ENCODE peak calls at places on chromosomes 11 and 22, in six cellular contexts. X, Y, E, B, R and A are unnamed samples.

GRCh38 chr22:43015677-43016042 is 711 bp upstream of the PACSIN2 start:
- DNase-seq in X (no peak), Y (no peak), E (no peak), B (no peak), R (no peak), A (no peak)

GRCh38 chr11:71563401-71563800 is 2.0 kb upstream of the KRTAP5-10 start:
- DNase-seq in X (peak), Y (peak), E (peak), B (peak), R (peak), A (peak)

GRCh38 chr22:32325416-32325801 is 32.3 kb upstream of the RFPL3 start:
- DNase-seq in X (no peak), Y (no peak), E (no peak), B (no peak), R (no peak), A (peak)

GRCh38 chr11:59938718-59939117 is 486 bp downstream of the OOSP1 start:
- DNase-seq in X (no peak), Y (no peak), E (no peak), B (no peak), R (no peak), A (no peak)

GRCh38 chr11:115558635-115559034 is 54.4 kb upstream of the CADM1 start:
- DNase-seq in X (no peak), Y (no peak), E (no peak), B (no peak), R (no peak), A (no peak)

GRCh38 chr11:69374110-69374981 is 80.4 kb downstream of the MYEOV start:
- DNase-seq in X (no peak), Y (no peak), E (no peak), B (no peak), R (no peak), A (peak)

GRCh38 chr11:69157156-69157821 is 1.6 kb downstream of the SMIM38 start:
- DNase-seq in X (no peak), Y (peak), E (peak), B (no peak), R (no peak), A (peak)

GRCh38 chr11:2934057-2934550 is 4.9 kb upstream of the PHLDA2 start:
- DNase-seq in X (no peak), Y (no peak), E (no peak), B (peak), R (no peak), A (no peak)

GRCh38 chr11:70020336-70021214 is 57.5 kb upstream of the ANO1 start:
- DNase-seq in X (no peak), Y (peak), E (peak), B (no peak), R (no peak), A (no peak)

GRCh38 chr11:90124371-90124770 is 10.1 kb upstream of the NAALAD2 start:
- DNase-seq in X (no peak), Y (no peak), E (no peak), B (no peak), R (no peak), A (no peak)

GRCh38 chr11:121086866-121087265 is 14.2 kb upstream of the TECTA start:
- DNase-seq in X (no peak), Y (no peak), E (peak), B (no peak), R (no peak), A (no peak)

GRCh38 chr11:19953342-19953741 is 206.9 kb downstream of the DBX1 start:
- DNase-seq in X (peak), Y (no peak), E (peak), B (peak), R (peak), A (no peak)
- TF ChIP-seq CTCF in X (no peak), Y (no peak), E (no peak), B (no peak), R (no peak), A (no peak)

GRCh38 chr11:46447544-46447943 is 56.0 kb upstream of the CHRM4 start:
- DNase-seq in X (no peak), Y (no peak), E (no peak), B (no peak), R (no peak), A (no peak)

GRCh38 chr11:46446343-46446751 is 54.8 kb upstream of the CHRM4 start:
- DNase-seq in X (no peak), Y (no peak), E (peak), B (no peak), R (no peak), A (no peak)

GRCh38 chr11:46452918-46453517 is 61.4 kb upstream of the CHRM4 start:
- DNase-seq in X (no peak), Y (no peak), E (no peak), B (no peak), R (no peak), A (no peak)

GRCh38 chr11:46451759-46452158 is 60.2 kb upstream of the CHRM4 start:
- DNase-seq in X (no peak), Y (no peak), E (no peak), B (no peak), R (no peak), A (no peak)

DNA sequence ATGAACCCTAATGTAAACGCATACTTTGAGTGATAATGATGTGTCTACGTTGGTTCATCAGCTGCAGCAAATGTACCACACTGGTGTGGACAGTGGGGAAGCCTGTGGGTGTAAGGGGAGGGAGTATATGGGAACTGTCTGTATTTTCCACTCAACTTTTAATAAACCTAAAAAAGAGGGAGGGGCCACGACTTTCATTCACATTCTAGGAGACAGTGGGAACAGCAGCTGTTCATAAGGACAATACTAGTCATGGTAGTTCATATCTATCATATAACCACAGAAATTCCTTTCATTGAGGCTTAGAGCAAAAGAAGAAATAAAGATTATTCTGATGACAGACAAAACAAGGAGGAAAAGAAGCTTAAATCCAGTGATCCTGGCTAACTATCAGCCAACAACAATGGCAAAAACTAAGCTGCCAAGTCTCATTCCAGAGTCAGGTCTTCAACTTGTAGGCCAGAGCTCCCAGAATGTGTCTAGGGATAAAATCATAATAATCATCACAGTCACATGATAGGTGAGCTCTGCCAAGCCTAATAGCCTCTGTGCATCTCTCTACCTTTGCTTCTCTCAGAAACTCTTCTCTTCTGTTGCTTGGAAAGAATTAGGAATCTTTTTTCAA is 59.4 kb upstream of the CHRM4 start:
- DNase-seq in X (no peak), Y (no peak), E (peak), B (no peak), R (no peak), A (no peak)
- TF ChIP-seq USF2 in X (no peak), Y (no peak), E (no peak), B (no peak), R (no peak), A (no peak)

DNA sequence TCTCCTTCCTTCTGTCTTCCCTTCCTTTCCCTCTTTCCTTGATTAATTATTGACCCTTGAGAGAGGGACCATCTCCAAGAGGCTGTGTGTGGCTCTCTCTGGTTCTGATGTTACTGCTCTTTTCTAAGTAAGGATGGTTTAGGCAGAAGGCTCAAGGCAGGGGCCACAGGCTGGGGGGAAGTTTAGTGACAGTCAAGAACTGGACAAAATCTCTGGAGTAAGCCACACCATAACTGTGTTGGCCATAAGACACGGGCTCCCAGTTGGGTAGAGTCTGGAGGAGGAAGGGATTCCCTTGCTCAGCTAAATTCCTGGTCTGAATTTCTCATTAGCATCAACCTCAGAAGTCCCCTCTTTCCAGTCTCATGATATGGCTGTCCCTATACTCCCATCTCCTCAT is 74.7 kb downstream of the BUD13 start:
- DNase-seq in X (no peak), Y (no peak), E (no peak), B (no peak), R (no peak), A (no peak)
- TF ChIP-seq CTCF in X (no peak), Y (no peak), E (no peak), B (no peak), R (no peak), A (no peak)

DNA sequence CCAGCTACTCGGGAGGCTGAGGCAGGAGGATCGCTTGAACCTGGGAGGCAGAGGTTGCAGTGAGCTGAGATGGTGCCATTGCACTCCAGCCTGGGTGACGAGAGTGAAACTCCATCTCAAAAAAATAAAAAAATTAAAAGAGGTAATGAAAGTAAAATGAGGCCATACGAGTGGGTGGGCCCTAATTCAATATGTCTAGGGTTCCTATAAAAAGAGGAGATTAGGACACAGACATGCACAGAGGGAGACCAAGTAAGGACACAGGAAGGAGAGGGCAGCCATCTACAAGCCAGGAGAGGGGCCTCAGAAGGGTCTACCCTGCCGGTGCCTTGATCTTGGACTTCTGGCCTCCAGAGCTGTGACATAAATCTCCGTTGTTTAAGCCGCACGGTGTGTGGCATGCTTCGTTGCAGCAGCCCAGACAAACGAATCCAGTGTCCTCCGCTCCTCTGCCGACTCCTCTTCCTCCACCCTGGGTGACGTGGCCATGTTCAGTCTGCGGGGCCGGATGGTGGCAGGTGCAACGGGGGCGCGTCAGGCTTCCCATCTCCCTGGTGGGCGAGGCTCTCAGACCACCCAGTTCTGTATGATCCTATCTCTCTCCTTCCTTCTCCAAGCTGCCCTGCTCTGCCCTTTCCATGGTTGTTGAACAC is 51.6 kb upstream of the PARVG start:
- DNase-seq in X (no peak), Y (no peak), E (no peak), B (no peak), R (no peak), A (no peak)
- TF ChIP-seq USF2 in X (no peak), Y (no peak), E (no peak), B (no peak), R (no peak), A (no peak)

DNA sequence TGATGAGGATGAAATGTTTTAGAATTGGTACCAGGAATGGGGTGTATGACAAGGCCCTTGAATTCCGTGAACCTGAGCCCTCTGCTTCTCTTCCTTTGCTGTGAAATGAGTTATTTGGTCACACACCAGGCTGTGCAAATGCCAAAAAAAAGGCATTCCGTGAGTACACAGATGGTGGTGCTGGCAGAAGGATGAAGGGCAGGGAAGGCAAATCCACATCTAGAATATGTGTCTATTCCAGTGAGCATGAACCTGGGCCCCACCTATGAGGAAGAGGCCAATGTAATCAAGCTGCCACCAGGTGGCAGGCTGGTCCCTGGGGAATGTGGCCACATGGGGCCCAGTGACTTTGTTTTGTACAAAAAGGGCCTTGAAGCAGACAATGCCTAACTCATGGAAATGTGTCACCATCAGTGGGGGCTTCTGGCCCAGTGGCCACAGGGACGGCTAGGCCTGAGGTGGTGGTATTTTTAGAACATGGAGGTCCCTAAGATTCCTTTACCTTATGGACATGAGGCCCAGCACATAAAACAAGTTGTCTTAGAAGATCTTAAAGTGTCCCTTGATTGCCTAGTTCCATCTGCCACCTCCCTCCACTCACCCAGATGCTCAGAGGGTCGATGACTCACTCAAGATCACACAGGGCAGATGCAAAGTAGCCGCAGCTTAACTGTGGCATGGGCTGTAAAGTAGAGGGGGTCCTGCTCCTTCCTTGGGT is 3.9 kb upstream of the RNF215 start:
- DNase-seq in X (peak), Y (peak), E (peak), B (peak), R (peak), A (peak)
- TF ChIP-seq CTCF in X (peak), Y (peak), E (peak), B (peak), R (peak), A (peak)

GRCh38 chr11:133902506-133902905 is 54.3 kb downstream of the IGSF9B start:
- DNase-seq in X (no peak), Y (no peak), E (no peak), B (peak), R (no peak), A (no peak)

GRCh38 chr11:133898770-133899115 is 53.4 kb upstream of the SPATA19 start:
- DNase-seq in X (no peak), Y (no peak), E (no peak), B (no peak), R (no peak), A (no peak)

GRCh38 chr11:133901999-133902398 is 54.8 kb downstream of the IGSF9B start:
- DNase-seq in X (no peak), Y (no peak), E (no peak), B (peak), R (no peak), A (no peak)

GRCh38 chr11:133901316-133901715 is 55.5 kb downstream of the IGSF9B start:
- DNase-seq in X (no peak), Y (no peak), E (no peak), B (peak), R (no peak), A (no peak)

GRCh38 chr11:133900176-133901105 is 55.1 kb upstream of the SPATA19 start:
- DNase-seq in X (no peak), Y (no peak), E (no peak), B (peak), R (no peak), A (no peak)
- TF ChIP-seq USF2 in X (no peak), Y (no peak), E (no peak), B (no peak), R (no peak), A (no peak)